ENCODE peak calls at places on chromosome 1, in eight cellular contexts. One of them, this sample, is unnamed.

GRCh38 chr1:197921235-197922069 is 4.3 kb downstream of the LHX9 start:
- DNase-seq in foreskin keratinocyte: no peak
- DNase-seq in erythroblast: peak
- DNase-seq in right atrium auricular region: no peak
- DNase-seq in astrocyte of the spinal cord: no peak
- DNase-seq in smooth muscle cell of the brain vasculature: no peak
- DNase-seq in left ventricle myocardium inferior: no peak
- DNase-seq in T47D: no peak
- DNase-seq in this sample: no peak

GRCh38 chr1:197463142-197463541 is 195.1 kb downstream of the CRB1 start:
- DNase-seq in foreskin keratinocyte: no peak
- DNase-seq in erythroblast: no peak
- DNase-seq in right atrium auricular region: no peak
- DNase-seq in astrocyte of the spinal cord: no peak
- DNase-seq in smooth muscle cell of the brain vasculature: peak
- DNase-seq in left ventricle myocardium inferior: no peak
- DNase-seq in T47D: no peak
- DNase-seq in this sample: no peak

GRCh38 chr1:69611316-69611715 is 43.6 kb downstream of the LRRC7 start:
- DNase-seq in foreskin keratinocyte: peak
- DNase-seq in erythroblast: no peak
- DNase-seq in right atrium auricular region: no peak
- DNase-seq in astrocyte of the spinal cord: no peak
- DNase-seq in smooth muscle cell of the brain vasculature: no peak
- DNase-seq in left ventricle myocardium inferior: no peak
- DNase-seq in T47D: no peak
- DNase-seq in this sample: no peak

GRCh38 chr1:115337633-115338456 is at the start of gene NGF:
- DNase-seq in foreskin keratinocyte: no peak
- DNase-seq in erythroblast: no peak
- DNase-seq in right atrium auricular region: peak
- DNase-seq in astrocyte of the spinal cord: peak
- DNase-seq in smooth muscle cell of the brain vasculature: no peak
- DNase-seq in left ventricle myocardium inferior: peak
- DNase-seq in T47D: peak
- DNase-seq in this sample: no peak

GRCh38 chr1:172482044-172482443 is 38.2 kb upstream of the PIGC start:
- DNase-seq in foreskin keratinocyte: no peak
- DNase-seq in erythroblast: no peak
- DNase-seq in right atrium auricular region: no peak
- DNase-seq in astrocyte of the spinal cord: no peak
- DNase-seq in smooth muscle cell of the brain vasculature: no peak
- DNase-seq in left ventricle myocardium inferior: no peak
- DNase-seq in T47D: no peak
- DNase-seq in this sample: no peak

GRCh38 chr1:41823453-41823852 is 95.3 kb downstream of the HIVEP3 start:
- DNase-seq in foreskin keratinocyte: no peak
- DNase-seq in erythroblast: no peak
- DNase-seq in right atrium auricular region: no peak
- DNase-seq in astrocyte of the spinal cord: no peak
- DNase-seq in smooth muscle cell of the brain vasculature: no peak
- DNase-seq in left ventricle myocardium inferior: peak
- DNase-seq in T47D: peak
- DNase-seq in this sample: no peak

GRCh38 chr1:147079400-147080012 is 92.8 kb downstream of the PRKAB2 start:
- DNase-seq in foreskin keratinocyte: no peak
- DNase-seq in erythroblast: no peak
- DNase-seq in right atrium auricular region: no peak
- DNase-seq in astrocyte of the spinal cord: no peak
- DNase-seq in smooth muscle cell of the brain vasculature: no peak
- DNase-seq in left ventricle myocardium inferior: no peak
- DNase-seq in T47D: no peak
- DNase-seq in this sample: no peak

GRCh38 chr1:18955442-18956188 is 861 bp downstream of the IFFO2 start:
- DNase-seq in foreskin keratinocyte: no peak
- DNase-seq in erythroblast: peak
- DNase-seq in right atrium auricular region: no peak
- DNase-seq in astrocyte of the spinal cord: no peak
- DNase-seq in smooth muscle cell of the brain vasculature: no peak
- DNase-seq in left ventricle myocardium inferior: no peak
- DNase-seq in T47D: peak
- DNase-seq in this sample: no peak

GRCh38 chr1:246947255-246947654 is 15.5 kb upstream of the AHCTF1 start:
- DNase-seq in foreskin keratinocyte: no peak
- DNase-seq in erythroblast: no peak
- DNase-seq in right atrium auricular region: peak
- DNase-seq in astrocyte of the spinal cord: peak
- DNase-seq in smooth muscle cell of the brain vasculature: peak
- DNase-seq in left ventricle myocardium inferior: peak
- DNase-seq in T47D: no peak
- DNase-seq in this sample: no peak

GRCh38 chr1:117271959-117272358 is 61.2 kb upstream of the VTCN1 start:
- DNase-seq in foreskin keratinocyte: peak
- DNase-seq in erythroblast: no peak
- DNase-seq in right atrium auricular region: no peak
- DNase-seq in astrocyte of the spinal cord: no peak
- DNase-seq in smooth muscle cell of the brain vasculature: no peak
- DNase-seq in left ventricle myocardium inferior: no peak
- DNase-seq in T47D: no peak
- DNase-seq in this sample: no peak

GRCh38 chr1:204633665-204634064 is 51.9 kb downstream of the LRRN2 start:
- DNase-seq in foreskin keratinocyte: no peak
- DNase-seq in erythroblast: no peak
- DNase-seq in right atrium auricular region: no peak
- DNase-seq in astrocyte of the spinal cord: no peak
- DNase-seq in smooth muscle cell of the brain vasculature: no peak
- DNase-seq in left ventricle myocardium inferior: peak
- DNase-seq in T47D: no peak
- DNase-seq in this sample: no peak

GRCh38 chr1:115323366-115324004 is 14.6 kb downstream of the NGF start:
- DNase-seq in foreskin keratinocyte: no peak
- DNase-seq in erythroblast: no peak
- DNase-seq in right atrium auricular region: no peak
- DNase-seq in astrocyte of the spinal cord: peak
- DNase-seq in smooth muscle cell of the brain vasculature: no peak
- DNase-seq in left ventricle myocardium inferior: no peak
- DNase-seq in T47D: no peak
- DNase-seq in this sample: no peak

GRCh38 chr1:51686450-51686849 is 69.6 kb downstream of the OSBPL9 start:
- DNase-seq in foreskin keratinocyte: peak
- DNase-seq in erythroblast: no peak
- DNase-seq in right atrium auricular region: no peak
- DNase-seq in astrocyte of the spinal cord: no peak
- DNase-seq in smooth muscle cell of the brain vasculature: no peak
- DNase-seq in left ventricle myocardium inferior: no peak
- DNase-seq in T47D: no peak
- DNase-seq in this sample: no peak

GRCh38 chr1:87279201-87279860 is 49.3 kb upstream of the LMO4 start:
- DNase-seq in foreskin keratinocyte: no peak
- DNase-seq in erythroblast: no peak
- DNase-seq in right atrium auricular region: peak
- DNase-seq in astrocyte of the spinal cord: no peak
- DNase-seq in smooth muscle cell of the brain vasculature: no peak
- DNase-seq in left ventricle myocardium inferior: peak
- DNase-seq in T47D: no peak
- DNase-seq in this sample: no peak

GRCh38 chr1:22662318-22662717 is 9.3 kb downstream of the C1QB start:
- DNase-seq in foreskin keratinocyte: no peak
- DNase-seq in erythroblast: no peak
- DNase-seq in right atrium auricular region: no peak
- DNase-seq in astrocyte of the spinal cord: no peak
- DNase-seq in smooth muscle cell of the brain vasculature: no peak
- DNase-seq in left ventricle myocardium inferior: peak
- DNase-seq in T47D: peak
- DNase-seq in this sample: no peak

GRCh38 chr1:224694969-224695368 is 78.9 kb downstream of the CNIH3 start:
- DNase-seq in foreskin keratinocyte: no peak
- DNase-seq in erythroblast: no peak
- DNase-seq in right atrium auricular region: no peak
- DNase-seq in astrocyte of the spinal cord: no peak
- DNase-seq in smooth muscle cell of the brain vasculature: no peak
- DNase-seq in left ventricle myocardium inferior: no peak
- DNase-seq in T47D: no peak
- DNase-seq in this sample: no peak